ENCODE peak calls at places on chromosomes 13 and 19, in seven cellular contexts. W is BE2C; R is mesothelial cell of epicardium; E is stimulated activated CD4-positive, alpha-beta T cell treated with anti-CD3 and anti-CD28 coated beads, Interleukin-4, amount 100 ng/mL, for 48 hours; A is cardiac fibroblast; H is colonic mucosa; L is RCC 7860. Z is an unnamed sample.

GRCh38 chr19:28299649-28300048 is 913.3 kb downstream of the UQCRFS1 start:
- DNase-seq in A (no peak), W (no peak), R (no peak), H (no peak), L (no peak), E (no peak), Z (no peak)

GRCh38 chr13:29501674-29502073 is 93.8 kb downstream of the SLC7A1 start:
- DNase-seq in L (no peak), W (no peak), H (no peak), R (no peak), E (no peak), A (no peak), Z (no peak)

GRCh38 chr19:13929340-13929739 is 8.9 kb downstream of the PODNL1 start:
- DNase-seq in E (no peak), L (no peak), R (no peak), W (no peak), A (no peak), H (no peak), Z (no peak)

GRCh38 chr19:3465552-3465951 is 14.8 kb downstream of the SMIM24 start:
- DNase-seq in W (no peak), L (no peak), A (no peak), H (no peak), R (no peak), E (no peak), Z (no peak)

GRCh38 chr13:42836930-42837329 is 55.5 kb downstream of the FAM216B start:
- DNase-seq in A (peak), H (no peak), W (peak), L (peak), R (no peak), E (no peak), Z (no peak)

GRCh38 chr19:17931532-17932191 is 1.2 kb upstream of the CCDC124 start:
- DNase-seq in E (no peak), R (no peak), A (no peak), L (no peak), W (peak), H (no peak), Z (no peak)

GRCh38 chr19:49763230-49763629 is at the start of gene TSKS:
- DNase-seq in H (no peak), L (no peak), W (no peak), A (no peak), R (no peak), E (no peak), Z (no peak)

GRCh38 chr13:97385854-97386253 is 48.1 kb upstream of the RAP2A start:
- DNase-seq in H (no peak), E (no peak), R (no peak), W (no peak), L (no peak), A (peak), Z (no peak)

GRCh38 chr19:827710-828321 is at the start of gene AZU1:
- DNase-seq in R (no peak), E (no peak), W (no peak), L (no peak), H (no peak), A (no peak), Z (no peak)

GRCh38 chr13:29917573-29918091 is 67.2 kb upstream of the UBL3 start:
- DNase-seq in H (no peak), R (no peak), W (no peak), L (no peak), A (peak), E (no peak), Z (no peak)

GRCh38 chr19:39831679-39832078 is 2.3 kb downstream of the DYRK1B start:
- DNase-seq in R (no peak), W (no peak), L (no peak), E (no peak), A (no peak), H (no peak), Z (no peak)

GRCh38 chr13:114268344-114269280 is 12.8 kb upstream of the UPF3A start:
- DNase-seq in R (no peak), E (no peak), A (no peak), W (no peak), H (no peak), L (no peak), Z (no peak)

GRCh38 chr13:73370066-73370465 is 311.3 kb downstream of the KLF5 start:
- DNase-seq in A (no peak), W (no peak), H (no peak), L (no peak), R (no peak), E (no peak), Z (no peak)

GRCh38 chr19:40322271-40322610 is 26.0 kb downstream of the C19orf47 start:
- DNase-seq in L (no peak), A (peak), E (no peak), R (no peak), W (no peak), H (no peak), Z (no peak)

GRCh38 chr19:11737964-11738745 is 591 bp downstream of the ZNF823 start:
- DNase-seq in L (peak), W (peak), A (peak), R (peak), E (peak), H (peak), Z (peak)

GRCh38 chr13:90675129-90675528 is 672.4 kb upstream of the MIR17HG start:
- DNase-seq in A (no peak), H (no peak), E (no peak), L (no peak), W (peak), R (no peak), Z (no peak)

GRCh38 chr19:19405919-19406877 is 723 bp downstream of the GATAD2A start:
- DNase-seq in A (peak), H (peak), W (peak), E (peak), L (no peak), R (peak), Z (no peak)

GRCh38 chr19:13849991-13850909 is 26.7 kb upstream of the NANOS3 start:
- DNase-seq in W (peak), A (peak), L (peak), E (peak), H (peak), R (peak), Z (no peak)